ENCODE peak calls at places on chromosomes 11 and 22, in nine cellular contexts. C, A, Q, L, M, S, I, W and B are unnamed samples.

GRCh38 chr11:35662649-35663407 is at the start of gene TRIM44:
- DNase-seq in S (peak; percentile 83), Q (peak; percentile 59), M (peak; percentile 42), L (peak; percentile 83), I (peak; percentile 37), C (peak; percentile 82), W (peak; percentile 87), A (peak; percentile 85), B (no peak)

GRCh38 chr22:33842006-33842354 is 78.3 kb downstream of the LARGE1 start:
- DNase-seq in I (no peak), A (no peak), L (no peak), S (no peak), Q (no peak), W (no peak), C (no peak), M (no peak), B (no peak)

GRCh38 chr11:79007811-79008294 is 433.0 kb downstream of the TENM4 start:
- DNase-seq in I (peak; percentile 23), S (no peak), M (no peak), C (no peak), L (peak; percentile 48), W (no peak), A (no peak), Q (no peak), B (no peak)

GRCh38 chr11:62879554-62879953 is 1.1 kb upstream of the SLC3A2 start:
- DNase-seq in Q (no peak), A (peak; percentile 49), C (peak; percentile 48), I (no peak), W (peak; percentile 27), M (no peak), L (peak; percentile 62), S (no peak), B (no peak)

GRCh38 chr22:47918276-47918928 is 1156.0 kb downstream of the TBC1D22A start:
- DNase-seq in W (no peak), A (no peak), M (no peak), C (no peak), S (no peak), Q (no peak), I (no peak), L (no peak), B (no peak)

GRCh38 chr11:35274909-35275807 is 136.2 kb downstream of the CD44 start:
- DNase-seq in Q (peak; percentile 3), C (no peak), L (no peak), M (no peak), A (no peak), S (no peak), W (peak; percentile 57), I (no peak), B (no peak)

GRCh38 chr11:10728779-10729472 is 22.1 kb upstream of the CTR9 start:
- DNase-seq in A (no peak), L (no peak), M (no peak), W (no peak), Q (no peak), I (peak; percentile 77), C (peak; percentile 29), S (no peak), B (no peak)

GRCh38 chr11:69892237-69892985 is 73.2 kb upstream of the FGF3 start:
- DNase-seq in W (peak; percentile 8), C (no peak), I (no peak), S (no peak), Q (peak; percentile 40), A (no peak), M (no peak), L (no peak), B (no peak)

GRCh38 chr11:3222941-3223905 is 4.6 kb upstream of the MRGPRG start:
- DNase-seq in I (no peak), Q (no peak), S (no peak), C (no peak), M (no peak), L (no peak), W (no peak), A (no peak), B (no peak)

GRCh38 chr11:13465909-13466371 is 2.9 kb upstream of the BTBD10 start:
- DNase-seq in L (no peak), C (peak; percentile 74), Q (peak; percentile 27), S (no peak), W (no peak), I (no peak), M (peak; percentile 17), A (peak; percentile 71), B (no peak)

GRCh38 chr11:44270403-44271192 is 39.3 kb downstream of the ALX4 start:
- DNase-seq in A (peak; percentile 15), I (no peak), M (no peak), L (no peak), S (no peak), C (peak; percentile 50), Q (no peak), W (no peak), B (no peak)

GRCh38 chr11:61923166-61924015 is 6.0 kb upstream of the RAB3IL1 start:
- DNase-seq in W (peak; percentile 70), S (no peak), A (peak; percentile 84), M (peak; percentile 57), C (peak; percentile 74), Q (peak; percentile 87), L (peak; percentile 90), I (no peak), B (no peak)

GRCh38 chr11:116888884-116889549 is 51.6 kb upstream of the APOA1 start:
- DNase-seq in L (no peak), Q (peak; percentile 24), S (no peak), C (no peak), M (no peak), I (no peak), A (no peak), W (no peak), B (no peak)

DNA sequence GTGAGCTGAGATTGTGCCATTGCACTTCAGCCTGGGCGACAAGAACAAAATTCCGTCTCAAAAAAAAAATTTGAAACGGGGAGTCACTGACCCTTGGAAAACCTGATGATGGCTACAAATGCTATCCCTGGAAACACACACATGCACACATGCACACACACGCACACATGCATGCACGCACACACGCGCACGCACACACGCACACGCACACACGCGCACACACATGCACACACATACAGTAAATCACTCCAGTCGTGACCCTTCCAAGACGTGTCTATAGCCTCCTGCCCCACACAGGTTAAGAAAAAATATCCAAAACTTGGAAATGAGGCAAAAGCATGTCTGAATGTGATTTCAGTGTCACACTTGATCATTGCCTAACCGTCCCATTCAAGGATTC is 6.7 kb upstream of the CPT1A start:
- DNase-seq in S (no peak), A (no peak), M (no peak), C (no peak), W (no peak), Q (no peak), I (no peak), L (no peak), B (no peak)
- H3K4me3 ChIP-seq in S (no peak overlapping the region), A (no peak overlapping the region), M (no peak overlapping the region), C (no peak overlapping the region), W (no peak overlapping the region), Q (no peak overlapping the region), I (no peak overlapping the region), L (no peak overlapping the region), B (no peak overlapping the region)

GRCh38 chr22:31806751-31807150 is 52.9 kb downstream of the DEPDC5 start:
- DNase-seq in L (no peak), A (no peak), S (no peak), Q (no peak), C (no peak), M (no peak), I (no peak), W (no peak), B (no peak)
- TF ChIP-seq CTCF in L (no peak), A (no peak), S (no peak), Q (no peak), C (no peak), M (no peak), I (no peak), W (no peak), B (no peak)

GRCh38 chr11:18394928-18395734 is 768 bp downstream of the LDHA start:
- DNase-seq in S (no peak), A (peak; percentile 20), L (no peak), W (no peak), C (peak; percentile 31), Q (no peak), I (no peak), M (no peak), B (no peak)
- H3K4me3 ChIP-seq in S (peak overlapping the region; percentile 86), A (peak overlapping the region; percentile 84), L (peak overlapping the region; percentile 82), W (peak overlapping the region; percentile 79), C (peak overlapping the region; percentile 65), Q (peak overlapping the region; percentile 97), I (peak overlapping the region; percentile 80), M (peak overlapping the region; percentile 90), B (peak overlapping the region; percentile 76)

GRCh38 chr11:12185914-12186313 is 75.5 kb downstream of the MICAL2 start:
- DNase-seq in S (no peak), L (no peak), I (no peak), Q (no peak), M (no peak), C (peak; percentile 50), A (peak; percentile 43), W (no peak), B (no peak)
- TF ChIP-seq CTCF in S (no peak), L (no peak), I (no peak), Q (no peak), M (no peak), C (peak; percentile 11), A (no peak), W (no peak), B (no peak)

GRCh38 chr22:19959587-19960490 is 18.2 kb upstream of the TXNRD2 start:
- DNase-seq in C (no peak), L (no peak), Q (no peak), W (peak; percentile 17), M (no peak), A (no peak), S (no peak), I (no peak), B (no peak)

GRCh38 chr22:19961868-19962245 is 20.2 kb upstream of the TXNRD2 start:
- DNase-seq in L (no peak), A (no peak), W (no peak), S (no peak), M (no peak), Q (no peak), I (no peak), C (no peak), B (no peak)

GRCh38 chr22:19962246-19962908 is 20.8 kb upstream of the TXNRD2 start:
- DNase-seq in A (peak; percentile 77), S (peak; percentile 76), M (no peak), I (no peak), L (no peak), C (peak; percentile 87), Q (peak; percentile 84), W (peak; percentile 67), B (no peak)

GRCh38 chr22:19960491-19961200 is 19.0 kb upstream of the TXNRD2 start:
- DNase-seq in W (peak; percentile 9), Q (no peak), C (no peak), S (no peak), I (no peak), A (no peak), M (no peak), L (no peak), B (no peak)

GRCh38 chr22:19961201-19961580 is 19.6 kb upstream of the TXNRD2 start:
- DNase-seq in L (no peak), C (no peak), M (no peak), A (no peak), W (peak; percentile 9), S (no peak), I (no peak), Q (no peak), B (no peak)
- H3K4me3 ChIP-seq in L (no peak overlapping the region), C (no peak overlapping the region), M (no peak overlapping the region), A (no peak overlapping the region), W (no peak overlapping the region), S (no peak overlapping the region), I (no peak overlapping the region), Q (no peak overlapping the region), B (no peak overlapping the region)